ENCODE peak calls at places on chromosomes 3 and 15, in five cellular contexts. One of them, this sample, is unnamed.
A peak's percentile ranks its signal among the peaks of the same experiment; 100 is the strongest.

GRCh38 chr15:40314723-40315276 is 7.1 kb upstream of the PLCB2 start:
- DNase-seq in HCT116: no peak
- DNase-seq in breast epithelium: no peak
- DNase-seq in SK-N-SH: no peak
- DNase-seq in sigmoid colon: no peak
- DNase-seq in this sample: no peak

GRCh38 chr15:68620721-68621528 is 42.1 kb downstream of the CORO2B start:
- DNase-seq in HCT116: no peak
- DNase-seq in breast epithelium: no peak
- DNase-seq in SK-N-SH: no peak
- DNase-seq in sigmoid colon: peak; percentile 96
- DNase-seq in this sample: peak; percentile 67

GRCh38 chr15:69141286-69141701 is 19.1 kb upstream of the GLCE start:
- DNase-seq in HCT116: no peak
- DNase-seq in breast epithelium: no peak
- DNase-seq in SK-N-SH: peak; percentile 57
- DNase-seq in sigmoid colon: no peak
- DNase-seq in this sample: no peak

GRCh38 chr15:93029613-93030429 is 59.2 kb downstream of the RGMA start:
- DNase-seq in HCT116: no peak
- DNase-seq in breast epithelium: peak; percentile 47
- DNase-seq in SK-N-SH: no peak
- DNase-seq in sigmoid colon: peak; percentile 68
- DNase-seq in this sample: no peak

GRCh38 chr3:195226900-195227447 is 44.0 kb downstream of the XXYLT1 start:
- DNase-seq in HCT116: no peak
- DNase-seq in breast epithelium: peak; percentile 48
- DNase-seq in SK-N-SH: no peak
- DNase-seq in sigmoid colon: peak; percentile 49
- DNase-seq in this sample: no peak

GRCh38 chr3:23904545-23904944 is 12.2 kb downstream of the NKIRAS1 start:
- DNase-seq in HCT116: no peak
- DNase-seq in breast epithelium: no peak
- DNase-seq in SK-N-SH: no peak
- DNase-seq in sigmoid colon: no peak
- DNase-seq in this sample: no peak

GRCh38 chr3:190017575-190018288 is 103.0 kb downstream of the P3H2 start:
- DNase-seq in HCT116: peak; percentile 31
- DNase-seq in breast epithelium: no peak
- DNase-seq in SK-N-SH: peak; percentile 16
- DNase-seq in sigmoid colon: no peak
- DNase-seq in this sample: peak; percentile 57

GRCh38 chr3:114519415-114519814 is 225.6 kb downstream of the TIGIT start:
- DNase-seq in HCT116: no peak
- DNase-seq in breast epithelium: no peak
- DNase-seq in SK-N-SH: peak; percentile 6
- DNase-seq in sigmoid colon: no peak
- DNase-seq in this sample: no peak

GRCh38 chr3:151918253-151919029 is 45.0 kb downstream of the SUCNR1 start:
- DNase-seq in HCT116: peak; percentile 50
- DNase-seq in breast epithelium: no peak
- DNase-seq in SK-N-SH: peak; percentile 12
- DNase-seq in sigmoid colon: no peak
- DNase-seq in this sample: no peak

GRCh38 chr15:74134387-74135027 is 4.1 kb downstream of the ISLR2 start:
- DNase-seq in HCT116: no peak
- DNase-seq in breast epithelium: no peak
- DNase-seq in SK-N-SH: no peak
- DNase-seq in sigmoid colon: peak; percentile 73
- DNase-seq in this sample: peak; percentile 38

GRCh38 chr3:129312021-129312639 is 33.5 kb downstream of the HMCES start:
- DNase-seq in HCT116: no peak
- DNase-seq in breast epithelium: no peak
- DNase-seq in SK-N-SH: no peak
- DNase-seq in sigmoid colon: no peak
- DNase-seq in this sample: peak; percentile 26

GRCh38 chr15:59339252-59339672 is 33.4 kb downstream of the MYO1E start:
- DNase-seq in HCT116: no peak
- DNase-seq in breast epithelium: no peak
- DNase-seq in SK-N-SH: no peak
- DNase-seq in sigmoid colon: no peak
- DNase-seq in this sample: no peak

GRCh38 chr3:161559177-161559998 is 62.8 kb downstream of the OTOL1 start:
- DNase-seq in HCT116: peak; percentile 39
- DNase-seq in breast epithelium: no peak
- DNase-seq in SK-N-SH: no peak
- DNase-seq in sigmoid colon: no peak
- DNase-seq in this sample: no peak

GRCh38 chr3:172709776-172710708 is 825 bp downstream of the NCEH1 start:
- DNase-seq in HCT116: no peak
- DNase-seq in breast epithelium: peak; percentile 60
- DNase-seq in SK-N-SH: peak; percentile 44
- DNase-seq in sigmoid colon: peak; percentile 83
- DNase-seq in this sample: peak; percentile 41

DNA sequence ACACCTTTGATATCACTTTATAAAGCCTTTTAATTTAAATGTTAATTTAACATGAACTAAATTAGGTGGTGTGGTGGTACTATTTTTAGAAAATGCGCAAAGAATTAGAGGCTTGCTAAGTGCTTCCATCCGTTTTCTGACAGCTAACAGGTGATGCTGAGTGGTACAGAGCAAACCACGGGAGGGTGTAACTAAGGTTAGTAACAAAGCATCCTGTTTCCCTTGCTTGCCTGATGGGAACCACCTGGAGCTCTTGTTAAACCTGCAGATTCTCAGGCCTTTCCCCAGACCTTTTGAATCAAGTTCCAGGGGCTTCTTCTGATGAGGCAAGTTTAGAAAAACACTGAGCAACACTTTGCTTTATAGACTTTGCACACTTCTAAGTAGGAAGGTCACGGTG is 101.0 kb downstream of the ATG7 start:
- DNase-seq in HCT116: no peak
- DNase-seq in breast epithelium: no peak
- DNase-seq in SK-N-SH: no peak
- DNase-seq in sigmoid colon: no peak
- DNase-seq in this sample: no peak
- H3K36me3 ChIP-seq in HCT116: peaks cover 2% of the 10 kb centered on the region
- H3K36me3 ChIP-seq in breast epithelium: no peaks in the 10 kb centered on the region
- H3K36me3 ChIP-seq in SK-N-SH: peaks cover 28% of the 10 kb centered on the region
- H3K36me3 ChIP-seq in sigmoid colon: no peaks in the 10 kb centered on the region
- H3K36me3 ChIP-seq in this sample: no peaks in the 10 kb centered on the region

DNA sequence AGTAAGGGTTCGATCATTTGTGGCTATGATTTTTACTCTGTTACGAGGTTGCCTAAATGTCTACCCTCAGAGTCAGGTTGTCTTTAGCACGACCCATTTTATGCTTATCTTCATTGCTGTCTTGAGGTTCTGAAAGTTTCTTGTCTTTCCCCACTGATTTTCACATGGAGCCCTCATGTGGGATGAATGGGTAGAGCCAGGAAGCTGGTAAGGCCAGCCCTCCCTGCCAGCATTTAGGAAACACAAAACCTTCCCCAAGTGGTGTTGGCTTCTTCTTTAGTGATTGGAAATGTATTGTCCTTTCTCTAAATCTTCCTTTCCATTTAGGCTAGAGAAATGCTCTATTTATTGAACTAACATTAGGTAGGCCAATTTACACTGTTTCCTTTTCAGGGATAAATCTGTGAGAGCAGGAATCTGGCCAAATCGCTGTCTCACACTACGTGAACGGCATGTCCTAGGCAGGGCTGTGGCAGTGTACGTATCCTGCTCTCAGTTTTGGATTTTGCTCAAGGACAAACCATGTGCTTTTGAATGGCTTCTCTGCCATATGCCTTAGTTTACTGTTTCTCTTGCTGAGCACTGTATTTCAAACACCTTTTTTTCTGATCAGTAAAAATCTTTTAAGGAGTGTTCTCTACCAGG is 43.7 kb downstream of the MYZAP start:
- DNase-seq in HCT116: no peak
- DNase-seq in breast epithelium: no peak
- DNase-seq in SK-N-SH: no peak
- DNase-seq in sigmoid colon: peak; percentile 77
- DNase-seq in this sample: peak; percentile 34
- TF ChIP-seq CTCF in HCT116: no peak
- TF ChIP-seq CTCF in breast epithelium: no peak
- TF ChIP-seq CTCF in SK-N-SH: no peak
- TF ChIP-seq CTCF in sigmoid colon: no peak
- TF ChIP-seq CTCF in this sample: no peak

DNA sequence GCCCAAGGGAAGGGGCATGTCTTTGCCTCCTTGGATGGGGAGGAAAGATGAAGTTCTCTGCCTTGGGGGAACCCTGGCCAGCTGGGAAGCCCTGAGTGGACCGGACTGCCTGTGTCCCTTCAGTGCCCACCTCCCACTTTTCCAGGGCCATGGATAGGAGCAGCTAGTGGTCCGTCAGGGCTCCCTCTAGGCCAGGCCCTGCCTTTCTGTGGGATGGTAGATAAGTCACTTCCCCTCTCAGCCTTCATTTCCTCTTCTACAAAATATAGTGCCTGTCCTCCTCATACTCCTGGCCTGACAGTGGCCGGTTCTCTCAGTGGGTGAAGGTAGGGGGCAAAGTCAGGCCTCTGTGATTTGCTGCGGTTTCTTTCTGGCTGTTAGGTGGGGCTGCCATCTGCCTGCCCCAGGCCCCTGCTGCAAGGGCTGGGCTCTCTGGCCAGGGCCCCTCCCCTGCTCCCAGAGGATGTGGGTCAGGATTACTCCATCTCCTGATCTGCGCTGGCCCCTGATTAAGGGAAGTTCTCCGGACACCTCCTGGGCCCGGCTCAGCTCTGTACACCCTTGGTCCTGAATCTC is 1.4 kb downstream of the PLEKHO2 start:
- DNase-seq in HCT116: no peak
- DNase-seq in breast epithelium: no peak
- DNase-seq in SK-N-SH: peak; percentile 48
- DNase-seq in sigmoid colon: peak; percentile 92
- DNase-seq in this sample: peak; percentile 53
- TF ChIP-seq POLR2AphosphoS5 in HCT116: no peak
- TF ChIP-seq POLR2AphosphoS5 in breast epithelium: no peak
- TF ChIP-seq POLR2AphosphoS5 in SK-N-SH: no peak
- TF ChIP-seq POLR2AphosphoS5 in sigmoid colon: peak; percentile 11
- TF ChIP-seq POLR2AphosphoS5 in this sample: no peak

GRCh38 chr15:29734917-29735572 is 87.2 kb downstream of the TJP1 start:
- DNase-seq in HCT116: peak; percentile 31
- DNase-seq in breast epithelium: no peak
- DNase-seq in SK-N-SH: no peak
- DNase-seq in sigmoid colon: no peak
- DNase-seq in this sample: no peak
- H3K36me3 ChIP-seq in HCT116: peaks cover 15% of the 10 kb centered on the region
- H3K36me3 ChIP-seq in breast epithelium: no peaks in the 10 kb centered on the region
- H3K36me3 ChIP-seq in SK-N-SH: peaks cover 36% of the 10 kb centered on the region
- H3K36me3 ChIP-seq in sigmoid colon: peaks cover 5% of the 10 kb centered on the region
- H3K36me3 ChIP-seq in this sample: no peaks in the 10 kb centered on the region

GRCh38 chr3:47950453-47950852 is 65.8 kb downstream of the MAP4 start:
- DNase-seq in HCT116: no peak
- DNase-seq in breast epithelium: no peak
- DNase-seq in SK-N-SH: no peak
- DNase-seq in sigmoid colon: no peak
- DNase-seq in this sample: no peak
- TF ChIP-seq CTCF in HCT116: no peak
- TF ChIP-seq CTCF in breast epithelium: no peak
- TF ChIP-seq CTCF in SK-N-SH: no peak
- TF ChIP-seq CTCF in sigmoid colon: no peak
- TF ChIP-seq CTCF in this sample: no peak

GRCh38 chr15:31390777-31391486 is 64.3 kb downstream of the KLF13 start:
- DNase-seq in HCT116: no peak
- DNase-seq in breast epithelium: no peak
- DNase-seq in SK-N-SH: no peak
- DNase-seq in sigmoid colon: peak; percentile 62
- DNase-seq in this sample: no peak

GRCh38 chr15:31393441-31394091 is 66.9 kb downstream of the KLF13 start:
- DNase-seq in HCT116: no peak
- DNase-seq in breast epithelium: no peak
- DNase-seq in SK-N-SH: no peak
- DNase-seq in sigmoid colon: peak; percentile 68
- DNase-seq in this sample: no peak

GRCh38 chr15:31392761-31393401 is 66.2 kb downstream of the KLF13 start:
- DNase-seq in HCT116: no peak
- DNase-seq in breast epithelium: no peak
- DNase-seq in SK-N-SH: no peak
- DNase-seq in sigmoid colon: peak; percentile 73
- DNase-seq in this sample: peak; percentile 62

GRCh38 chr15:31390029-31390428 is 63.4 kb downstream of the KLF13 start:
- DNase-seq in HCT116: no peak
- DNase-seq in breast epithelium: no peak
- DNase-seq in SK-N-SH: no peak
- DNase-seq in sigmoid colon: no peak
- DNase-seq in this sample: no peak

GRCh38 chr15:31391687-31392671 is 65.3 kb downstream of the KLF13 start:
- DNase-seq in HCT116: no peak
- DNase-seq in breast epithelium: no peak
- DNase-seq in SK-N-SH: peak; percentile 90
- DNase-seq in sigmoid colon: peak; percentile 94
- DNase-seq in this sample: peak; percentile 91
- TF ChIP-seq POLR2AphosphoS5 in HCT116: peak; percentile 52
- TF ChIP-seq POLR2AphosphoS5 in breast epithelium: peak; percentile 78
- TF ChIP-seq POLR2AphosphoS5 in SK-N-SH: no peak
- TF ChIP-seq POLR2AphosphoS5 in sigmoid colon: peak; percentile 96
- TF ChIP-seq POLR2AphosphoS5 in this sample: peak; percentile 98

DNA sequence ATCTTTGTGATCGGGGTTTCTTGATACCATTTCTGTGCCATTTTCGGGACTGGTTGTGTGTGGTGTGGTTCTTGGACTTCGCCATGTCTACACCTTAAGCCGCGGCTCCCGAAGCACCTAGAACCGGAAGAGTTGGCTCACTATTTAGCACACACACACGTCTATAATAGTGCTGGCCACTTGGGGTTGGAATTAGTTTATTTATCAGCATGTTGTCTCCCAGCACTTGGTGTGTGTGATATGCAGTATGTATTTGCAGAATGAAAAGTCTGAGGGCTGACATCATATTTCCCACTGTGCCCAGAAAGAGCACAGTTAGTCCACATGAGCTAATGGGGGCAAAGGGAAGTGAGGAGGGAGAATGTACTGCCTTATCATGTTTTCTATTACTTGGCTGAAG is 23.6 kb downstream of the MLH1 start:
- DNase-seq in HCT116: no peak
- DNase-seq in breast epithelium: no peak
- DNase-seq in SK-N-SH: no peak
- DNase-seq in sigmoid colon: no peak
- DNase-seq in this sample: no peak
- H3K36me3 ChIP-seq in HCT116: peaks cover 30% of the 10 kb centered on the region
- H3K36me3 ChIP-seq in breast epithelium: peaks cover 20% of the 10 kb centered on the region
- H3K36me3 ChIP-seq in SK-N-SH: peaks cover 77% of the 10 kb centered on the region
- H3K36me3 ChIP-seq in sigmoid colon: peaks cover 73% of the 10 kb centered on the region
- H3K36me3 ChIP-seq in this sample: no peaks in the 10 kb centered on the region

GRCh38 chr3:53941945-53942344 is 50.3 kb upstream of the SELENOK start:
- DNase-seq in HCT116: no peak
- DNase-seq in breast epithelium: no peak
- DNase-seq in SK-N-SH: no peak
- DNase-seq in sigmoid colon: no peak
- DNase-seq in this sample: no peak
- TF ChIP-seq CTCF in HCT116: peak; percentile 7
- TF ChIP-seq CTCF in breast epithelium: no peak
- TF ChIP-seq CTCF in SK-N-SH: no peak
- TF ChIP-seq CTCF in sigmoid colon: no peak
- TF ChIP-seq CTCF in this sample: no peak